ENCODE peak calls at places on chromosome 17, in four cellular contexts. E is endodermal cell, C is tibial artery, O is fibroblast of lung. F is an unnamed sample.

GRCh38 chr17:39739020-39739884 is 1.5 kb downstream of the GRB7 start:
- DNase-seq in E (peak; percentile 95), C (peak; percentile 36), O (no peak), F (peak; percentile 83)

GRCh38 chr17:59699786-59700185 is 7.4 kb downstream of the PTRH2 start:
- DNase-seq in E (no peak), C (no peak), O (no peak), F (no peak)

GRCh38 chr17:77245162-77245926 is 104.6 kb downstream of the SEC14L1 start:
- DNase-seq in E (no peak), C (no peak), O (no peak), F (no peak)

GRCh38 chr17:37168731-37169353 is 206.9 kb upstream of the C17orf78 start:
- DNase-seq in E (no peak), C (no peak), O (no peak), F (no peak)

GRCh38 chr17:12736526-12736925 is 52.8 kb upstream of the ARHGAP44 start:
- DNase-seq in E (peak; percentile 37), C (no peak), O (no peak), F (no peak)

GRCh38 chr17:20797292-20797691 is 217.8 kb downstream of the CDRT15L2 start:
- DNase-seq in E (no peak), C (no peak), O (no peak), F (no peak)

GRCh38 chr17:75159196-75160031 is 5.1 kb upstream of the JPT1 start:
- DNase-seq in E (no peak), C (no peak), O (peak; percentile 38), F (no peak)

GRCh38 chr17:72591500-72592241 is 470.9 kb downstream of the SOX9 start:
- DNase-seq in E (peak; percentile 81), C (no peak), O (peak; percentile 40), F (peak; percentile 49)

GRCh38 chr17:34171245-34171818 is 83.8 kb upstream of the CCL2 start:
- DNase-seq in E (peak; percentile 96), C (peak; percentile 75), O (peak; percentile 53), F (peak; percentile 57)

GRCh38 chr17:3911271-3912053 is 4.8 kb downstream of the P2RX1 start:
- DNase-seq in E (peak; percentile 72), C (no peak), O (no peak), F (no peak)

GRCh38 chr17:77208217-77208808 is 67.5 kb downstream of the SEC14L1 start:
- DNase-seq in E (peak; percentile 68), C (peak; percentile 40), O (peak; percentile 61), F (no peak)

GRCh38 chr17:38567350-38567749 is 38.4 kb downstream of the SRCIN1 start:
- DNase-seq in E (no peak), C (no peak), O (no peak), F (no peak)

GRCh38 chr17:49756805-49757496 is 7.0 kb downstream of the FAM117A start:
- DNase-seq in E (no peak), C (no peak), O (no peak), F (no peak)

GRCh38 chr17:51912939-51913338 is 245.6 kb downstream of the CA10 start:
- DNase-seq in E (peak; percentile 61), C (no peak), O (no peak), F (no peak)

GRCh38 chr17:73548620-73549311 is 95.5 kb downstream of the SDK2 start:
- DNase-seq in E (no peak), C (no peak), O (no peak), F (no peak)

GRCh38 chr17:76432004-76432403 is 20.9 kb downstream of the UBE2O start:
- DNase-seq in E (peak; percentile 60), C (no peak), O (no peak), F (no peak)

GRCh38 chr17:57892820-57893595 is 43.2 kb upstream of the MRPS23 start:
- DNase-seq in E (peak; percentile 97), C (peak; percentile 98), O (peak; percentile 99), F (peak; percentile 92)

GRCh38 chr17:75088902-75089417 is 1.2 kb downstream of the SLC16A5 start:
- DNase-seq in E (peak; percentile 92), C (no peak), O (no peak), F (no peak)

GRCh38 chr17:10114931-10115535 is 83.4 kb downstream of the GAS7 start:
- DNase-seq in E (peak; percentile 80), C (peak; percentile 97), O (peak; percentile 98), F (peak; percentile 89)

GRCh38 chr17:5042152-5043022 is 7.2 kb upstream of the SLC52A1 start:
- DNase-seq in E (no peak), C (no peak), O (no peak), F (no peak)

GRCh38 chr17:1362065-1362848 is 37.8 kb downstream of the YWHAE start:
- DNase-seq in E (no peak), C (no peak), O (no peak), F (no peak)

GRCh38 chr17:42553866-42554249 is 1.1 kb downstream of the HSD17B1 start:
- DNase-seq in E (no peak), C (no peak), O (no peak), F (no peak)

GRCh38 chr17:81460856-81461460 is 51.6 kb downstream of the ACTG1 start:
- DNase-seq in E (no peak), C (no peak), O (no peak), F (peak; percentile 79)
- H3K4me3 ChIP-seq in E (no peak overlapping the region), C (no peak overlapping the region), O (no peak overlapping the region), F (no peak overlapping the region)

GRCh38 chr17:70352834-70353233 is 183.5 kb downstream of the KCNJ2 start:
- DNase-seq in E (no peak), C (no peak), O (no peak), F (no peak)

GRCh38 chr17:70357196-70357595 is 187.9 kb downstream of the KCNJ2 start:
- DNase-seq in E (no peak), C (no peak), O (no peak), F (no peak)

GRCh38 chr17:70353408-70354092 is 184.2 kb downstream of the KCNJ2 start:
- DNase-seq in E (no peak), C (no peak), O (no peak), F (no peak)

GRCh38 chr17:70355185-70355584 is 185.9 kb downstream of the KCNJ2 start:
- DNase-seq in E (no peak), C (no peak), O (no peak), F (no peak)
- H3K9me3 ChIP-seq in E (no peaks in the 10 kb centered on the region), C (no peaks in the 10 kb centered on the region), O (no peaks in the 10 kb centered on the region), F (no peaks in the 10 kb centered on the region)

DNA sequence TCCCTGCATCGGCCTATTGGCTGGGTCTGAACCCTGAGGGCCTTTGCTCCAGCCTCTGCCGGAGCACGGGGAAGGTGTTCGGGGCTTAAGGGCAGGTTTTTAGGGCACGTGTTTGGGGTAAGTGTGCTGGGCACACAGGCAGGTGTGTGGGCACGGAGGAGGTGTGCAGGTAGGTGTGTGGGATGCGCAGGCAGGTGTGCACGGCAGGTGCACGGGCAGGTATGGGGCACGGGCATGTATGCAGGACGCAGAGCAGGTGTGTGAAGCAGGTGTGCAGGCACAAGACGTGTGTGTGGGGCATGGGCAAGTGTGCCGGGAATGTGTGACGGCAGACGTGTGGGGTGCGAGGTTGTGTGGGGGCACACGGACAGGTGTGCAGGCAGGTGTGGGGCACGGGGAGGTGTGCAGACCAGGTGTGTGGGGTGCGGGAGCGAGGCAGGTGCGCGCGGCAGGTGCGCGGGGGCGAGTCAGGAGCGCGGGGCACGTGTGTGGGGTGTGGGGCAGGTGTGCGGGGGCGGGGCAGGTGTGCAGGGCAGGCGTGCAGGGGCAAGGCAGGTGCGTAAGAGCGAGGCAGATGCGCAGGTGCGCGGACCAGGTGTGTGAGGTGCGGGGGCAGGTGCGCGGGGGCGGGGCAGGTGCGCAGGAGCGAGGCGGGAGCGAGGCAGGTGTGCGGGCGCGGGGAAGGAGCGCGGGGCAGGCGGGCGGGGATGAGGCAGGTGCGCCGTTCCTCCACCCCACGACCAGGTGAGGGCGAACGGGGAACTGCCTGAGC is 28.6 kb upstream of the METRNL start:
- DNase-seq in E (peak; percentile 63), C (no peak), O (no peak), F (no peak)
- H3K27ac ChIP-seq in E (no peak overlapping the region), C (peak overlapping the region; percentile 76), O (peak overlapping the region; percentile 72), F (peak overlapping the region; percentile 87)

GRCh38 chr17:44197107-44197506 is 2.6 kb downstream of the ATXN7L3 start:
- DNase-seq in E (no peak), C (no peak), O (no peak), F (no peak)
- H3K4me3 ChIP-seq in E (peak overlapping the region; percentile 90), C (no peak overlapping the region), O (no peak overlapping the region), F (no peak overlapping the region)

GRCh38 chr17:22267019-22267418 is 574.7 kb downstream of the KCNJ18 start:
- DNase-seq in E (no peak), C (no peak), O (no peak), F (no peak)
- H3K9me3 ChIP-seq in E (peaks cover 34% of the 10 kb centered on the region), C (no peaks in the 10 kb centered on the region), O (no peaks in the 10 kb centered on the region), F (peaks cover 6% of the 10 kb centered on the region)

GRCh38 chr17:29615492-29616299 is 7.0 kb downstream of the CORO6 start:
- DNase-seq in E (peak; percentile 96), C (peak; percentile 88), O (peak; percentile 82), F (peak; percentile 89)
- H3K27ac ChIP-seq in E (no peak overlapping the region), C (peak overlapping the region; percentile 9), O (no peak overlapping the region), F (peak overlapping the region; percentile 69)

GRCh38 chr17:48597775-48598631 is 4.4 kb upstream of the HOXB5 start:
- DNase-seq in E (peak; percentile 83), C (peak; percentile 56), O (peak; percentile 96), F (peak; percentile 69)

GRCh38 chr17:48597492-48597774 is 3.9 kb upstream of the HOXB5 start:
- DNase-seq in E (peak; percentile 65), C (no peak), O (no peak), F (no peak)

GRCh38 chr17:48600244-48601098 is 4.3 kb downstream of the HOXB6 start:
- DNase-seq in E (no peak), C (no peak), O (no peak), F (no peak)

GRCh38 chr17:48599373-48599772 is 5.4 kb downstream of the HOXB6 start:
- DNase-seq in E (no peak), C (no peak), O (no peak), F (no peak)

GRCh38 chr17:48598727-48599126 is 5.1 kb upstream of the HOXB5 start:
- DNase-seq in E (no peak), C (no peak), O (no peak), F (no peak)
- H3K4me3 ChIP-seq in E (no peak overlapping the region), C (no peak overlapping the region), O (peak overlapping the region; percentile 83), F (peak overlapping the region; percentile 63)

GRCh38 chr17:47279062-47279801 is 25.6 kb downstream of the ITGB3 start:
- DNase-seq in E (peak; percentile 56), C (peak; percentile 82), O (peak; percentile 97), F (peak; percentile 70)
- H3K9me3 ChIP-seq in E (no peaks in the 10 kb centered on the region), C (no peaks in the 10 kb centered on the region), O (no peaks in the 10 kb centered on the region), F (no peaks in the 10 kb centered on the region)